ENCODE peak calls at places on chromosomes 13 and 19, in six cellular contexts. M is left cardiac atrium, Q is gastrocnemius medialis, O is NCI-H1436, S is neural crest cell, Z is HFFc6. N is an unnamed sample.

GRCh38 chr13:80164451-80164850 is 176.5 kb downstream of the SPRY2 start:
- DNase-seq in M (no peak), Q (no peak), O (no peak), S (no peak), Z (no peak), N (no peak)

GRCh38 chr13:33053397-33054066 is 37.3 kb downstream of the KL start:
- DNase-seq in M (no peak), Q (no peak), O (no peak), S (no peak), Z (no peak), N (no peak)

GRCh38 chr19:913080-913748 is at the start of gene R3HDM4:
- DNase-seq in M (peak; percentile 86), Q (peak; percentile 65), O (peak; percentile 40), S (peak; percentile 61), Z (no peak), N (peak; percentile 87)

GRCh38 chr13:100363874-100364273 is 224.7 kb downstream of the GGACT start:
- DNase-seq in M (no peak), Q (no peak), O (no peak), S (no peak), Z (peak; percentile 63), N (no peak)

GRCh38 chr13:50990540-50991506 is 81.2 kb downstream of the RNASEH2B start:
- DNase-seq in M (peak; percentile 55), Q (peak; percentile 34), O (no peak), S (peak; percentile 46), Z (no peak), N (peak; percentile 50)

GRCh38 chr19:31258211-31259052 is 90.8 kb downstream of the TSHZ3 start:
- DNase-seq in M (no peak), Q (no peak), O (no peak), S (no peak), Z (no peak), N (no peak)

GRCh38 chr19:6262519-6262918 is 17.3 kb downstream of the MLLT1 start:
- DNase-seq in M (no peak), Q (no peak), O (no peak), S (no peak), Z (no peak), N (no peak)

GRCh38 chr19:51107406-51108065 is 673 bp downstream of the CTU1 start:
- DNase-seq in M (no peak), Q (no peak), O (no peak), S (no peak), Z (peak; percentile 26), N (no peak)

GRCh38 chr19:15398501-15399233 is 19.1 kb upstream of the AKAP8 start:
- DNase-seq in M (no peak), Q (peak; percentile 84), O (no peak), S (no peak), Z (no peak), N (no peak)

N was measured in left ventricle myocardium inferior.